ENCODE peak calls at places on chromosomes 5 and 9, in ten cellular contexts. E is endothelial cell, A is fibroblast of lung, Z is astrocyte of the spinal cord, F is WERI-Rb-1, D is heart left ventricle, B is astrocyte, H is AG04450, I is AG04449, C is B cell. W is an unnamed sample.

GRCh38 chr5:15452780-15453179 is 47.2 kb upstream of the FBXL7 start:
- DNase-seq in B (peak; percentile 12), I (no peak), E (no peak), Z (peak; percentile 49), C (no peak), D (no peak), F (no peak), A (peak; percentile 23), H (no peak), W (no peak)

GRCh38 chr9:14779566-14780022 is 57.1 kb upstream of the CER1 start:
- DNase-seq in H (no peak), Z (no peak), A (no peak), B (no peak), E (no peak), I (no peak), C (no peak), D (no peak), F (no peak), W (no peak)

GRCh38 chr9:88872171-88872946 is 118.9 kb upstream of the S1PR3 start:
- DNase-seq in H (no peak), Z (no peak), C (no peak), A (no peak), D (no peak), I (no peak), B (no peak), E (no peak), F (no peak), W (no peak)

GRCh38 chr5:113354056-113354455 is 80.7 kb downstream of the TSSK1B start:
- DNase-seq in Z (no peak), F (no peak), H (no peak), B (peak; percentile 37), E (no peak), C (no peak), D (no peak), I (no peak), A (peak; percentile 43), W (no peak)

GRCh38 chr9:107737987-107738743 is 248.6 kb upstream of the KLF4 start:
- DNase-seq in F (no peak), Z (peak; percentile 51), I (no peak), C (no peak), E (no peak), D (peak; percentile 79), H (peak; percentile 55), B (peak; percentile 95), A (peak; percentile 95), W (no peak)

GRCh38 chr5:124203308-124203707 is 543.1 kb downstream of the ZNF608 start:
- DNase-seq in C (no peak), I (no peak), E (no peak), A (no peak), F (no peak), B (no peak), D (no peak), Z (no peak), H (no peak), W (no peak)

GRCh38 chr5:72178910-72179815 is 71.9 kb downstream of the MAP1B start:
- DNase-seq in F (no peak), E (no peak), D (peak; percentile 68), B (peak; percentile 90), I (peak; percentile 64), C (no peak), A (peak; percentile 94), Z (peak; percentile 94), H (peak; percentile 74), W (no peak)

GRCh38 chr5:103475629-103476240 is 86.9 kb downstream of the NUDT12 start:
- DNase-seq in D (no peak), E (no peak), C (no peak), H (no peak), A (peak; percentile 36), B (peak; percentile 17), I (no peak), F (no peak), Z (peak; percentile 67), W (no peak)

GRCh38 chr9:37911271-37911681 is 7.3 kb upstream of the SLC25A51 start:
- DNase-seq in D (no peak), A (no peak), E (no peak), B (no peak), H (no peak), F (no peak), C (no peak), I (no peak), Z (peak; percentile 80), W (no peak)

GRCh38 chr9:36319806-36320205 is 61.6 kb upstream of the GNE start:
- DNase-seq in Z (no peak), C (no peak), H (no peak), D (no peak), B (no peak), F (no peak), E (no peak), I (no peak), A (no peak), W (no peak)

GRCh38 chr9:127030814-127031740 is 91.4 kb downstream of the ANGPTL2 start:
- DNase-seq in A (no peak), D (no peak), H (no peak), B (no peak), F (no peak), Z (no peak), C (peak; percentile 14), I (no peak), E (no peak), W (no peak)

GRCh38 chr5:124651663-124652513 is 94.6 kb downstream of the ZNF608 start:
- DNase-seq in I (no peak), B (peak; percentile 69), F (peak; percentile 81), D (peak; percentile 91), H (peak; percentile 59), A (peak; percentile 82), E (peak; percentile 76), Z (peak; percentile 64), C (peak; percentile 68), W (no peak)

GRCh38 chr5:169652057-169652456 is 15.0 kb downstream of the DOCK2 start:
- DNase-seq in I (no peak), E (no peak), F (no peak), D (peak; percentile 73), B (no peak), H (no peak), C (no peak), Z (no peak), A (no peak), W (no peak)

GRCh38 chr9:86792136-86792535 is 155.2 kb downstream of the GAS1 start:
- DNase-seq in Z (peak; percentile 32), F (no peak), E (no peak), H (no peak), I (no peak), D (no peak), B (peak; percentile 25), C (no peak), A (peak; percentile 31), W (no peak)

GRCh38 chr9:78904686-78905085 is 607.8 kb downstream of the PSAT1 start:
- DNase-seq in A (no peak), H (no peak), I (no peak), F (no peak), B (no peak), E (no peak), D (no peak), Z (no peak), C (no peak), W (no peak)

GRCh38 chr9:33249983-33250382 is 10.0 kb downstream of the SPINK4 start:
- DNase-seq in H (no peak), B (no peak), C (no peak), Z (no peak), E (no peak), I (no peak), F (no peak), A (no peak), D (no peak), W (no peak)

DNA sequence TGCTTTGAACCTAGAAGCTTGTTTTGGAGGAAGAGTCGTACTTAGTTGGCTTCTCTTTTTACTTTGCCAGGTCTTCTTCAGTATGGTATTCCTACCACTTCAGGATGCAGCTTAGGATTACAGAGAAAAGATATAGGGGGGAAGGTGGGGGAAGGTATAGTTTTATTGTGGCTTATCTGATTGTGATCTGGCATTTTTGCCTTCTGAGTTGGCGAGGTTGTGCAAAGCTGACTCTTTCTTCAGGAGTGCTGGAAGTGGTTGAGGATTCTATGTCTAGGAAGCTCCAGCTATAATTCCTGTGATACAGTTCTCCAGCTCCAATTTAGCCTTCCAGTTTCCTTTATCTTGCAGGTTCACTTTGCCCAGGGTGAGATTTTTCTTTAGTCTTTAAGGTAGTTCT is 7.0 kb downstream of the CDC42SE2 start:
- DNase-seq in I (no peak), F (no peak), D (no peak), Z (peak; percentile 32), E (no peak), C (no peak), B (peak; percentile 59), H (no peak), A (peak; percentile 72), W (no peak)
- TF ChIP-seq CTCF in I (no peak), F (no peak), D (no peak), Z (no peak), E (no peak), C (no peak), B (no peak), H (no peak), A (no peak), W (no peak)

DNA sequence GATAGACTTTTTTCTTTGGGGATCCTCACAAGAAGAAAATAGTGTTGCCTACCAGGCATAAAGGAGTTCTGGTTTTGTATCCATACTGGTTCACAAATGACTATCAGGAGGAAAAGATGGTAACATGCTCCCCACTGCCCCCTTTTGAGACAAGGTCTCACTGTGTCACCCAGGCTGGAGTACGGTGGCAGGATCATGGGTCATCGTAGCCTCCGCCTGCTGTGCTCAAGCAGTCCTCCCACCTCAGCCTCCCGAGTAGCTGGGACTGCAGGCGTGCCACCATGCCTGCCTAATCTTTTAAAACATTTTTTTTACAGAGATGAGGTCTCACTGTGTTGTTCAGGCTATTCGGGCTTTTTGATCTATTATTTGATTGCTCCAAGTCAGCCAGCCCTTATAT is 99.3 kb downstream of the TRIO start:
- DNase-seq in D (no peak), F (no peak), I (no peak), H (no peak), Z (no peak), A (no peak), B (no peak), C (no peak), E (no peak), W (no peak)
- TF ChIP-seq CTCF in D (no peak), F (no peak), I (no peak), H (no peak), Z (no peak), A (no peak), B (no peak), C (no peak), E (no peak), W (no peak)

GRCh38 chr5:91244380-91245073 is 138.6 kb downstream of the ARRDC3 start:
- DNase-seq in C (no peak), H (no peak), A (no peak), F (no peak), D (no peak), E (no peak), I (no peak), B (no peak), Z (no peak), W (no peak)
- TF ChIP-seq CTCF in C (no peak), H (no peak), A (no peak), F (no peak), D (no peak), E (peak; percentile 20), I (no peak), B (no peak), Z (no peak), W (no peak)

DNA sequence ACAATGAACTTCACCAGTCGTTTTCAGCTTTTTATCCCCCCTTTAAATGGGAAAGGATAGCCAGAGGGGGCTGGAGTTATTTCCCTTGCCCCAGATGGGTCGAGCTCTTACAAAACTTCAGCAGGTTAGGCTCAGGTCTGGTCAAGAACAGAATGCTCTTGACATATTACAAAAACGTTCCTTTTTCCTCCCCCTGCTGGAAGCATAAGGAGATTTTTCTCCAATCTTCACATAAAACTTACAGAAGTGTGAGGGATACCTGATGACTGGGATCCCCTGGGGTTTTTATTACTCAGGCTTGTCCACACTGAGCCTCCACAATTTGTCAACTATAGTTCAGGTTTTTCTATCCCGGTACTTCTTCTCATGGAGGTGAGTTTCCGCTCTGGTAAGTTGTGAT is 60.8 kb downstream of the CSF2 start:
- DNase-seq in D (no peak), F (no peak), Z (peak; percentile 43), B (no peak), H (no peak), I (no peak), A (peak; percentile 17), C (no peak), E (no peak), W (no peak)
- TF ChIP-seq CTCF in D (peak; percentile 26), F (no peak), Z (peak; percentile 38), B (peak; percentile 23), H (peak; percentile 48), I (peak; percentile 25), A (peak; percentile 20), C (peak; percentile 41), E (peak; percentile 57), W (peak; percentile 29)